ENCODE peak calls at places on chromosomes 13 and 19, in five cellular contexts. P is tibial nerve, G is Peyer's patch, H is left ventricle myocardium inferior, F is GM23338. E is an unnamed sample.
A peak's percentile ranks its signal among the peaks of the same experiment; 100 is the strongest.

GRCh38 chr19:41029524-41030432 is 38.7 kb downstream of the CYP2B6 start:
- DNase-seq in G (no peak), F (no peak), H (no peak), P (no peak), E (no peak)

GRCh38 chr13:88707652-88708051 is 1036.5 kb downstream of the SLITRK5 start:
- DNase-seq in F (no peak), G (no peak), H (no peak), P (no peak), E (no peak)

GRCh38 chr19:55681131-55682087 is 6.4 kb downstream of the EPN1 start:
- DNase-seq in G (no peak), P (no peak), F (no peak), H (no peak), E (no peak)

GRCh38 chr13:111007209-111007608 is 92.3 kb upstream of the ANKRD10 start:
- DNase-seq in P (no peak), H (no peak), F (no peak), G (no peak), E (no peak)

GRCh38 chr19:13109361-13110098 is 6.9 kb upstream of the LYL1 start:
- DNase-seq in P (no peak), H (no peak), G (no peak), F (no peak), E (no peak)

GRCh38 chr19:11375143-11375948 is 880 bp downstream of the SWSAP1 start:
- DNase-seq in F (peak; percentile 79), G (peak; percentile 76), P (peak; percentile 17), H (peak; percentile 54), E (no peak)

GRCh38 chr19:44653977-44654784 is 10.5 kb downstream of the PVR start:
- DNase-seq in H (peak; percentile 68), F (peak; percentile 82), G (peak; percentile 85), P (peak; percentile 68), E (peak; percentile 42)

GRCh38 chr13:110298566-110299321 is 8.2 kb downstream of the COL4A1 start:
- DNase-seq in G (no peak), F (peak; percentile 65), P (no peak), H (no peak), E (no peak)

GRCh38 chr13:26300140-26300539 is 46.2 kb downstream of the CDK8 start:
- DNase-seq in H (no peak), G (no peak), P (no peak), F (no peak), E (peak; percentile 12)

GRCh38 chr19:5805465-5806132 is 732 bp downstream of the NRTN start:
- DNase-seq in P (peak; percentile 22), F (peak; percentile 97), H (peak; percentile 61), G (peak; percentile 44), E (peak; percentile 60)

GRCh38 chr19:30046522-30046921 is 104.5 kb downstream of the URI1 start:
- DNase-seq in H (no peak), P (no peak), F (peak; percentile 61), G (no peak), E (no peak)

GRCh38 chr19:55080121-55080914 is 4.6 kb downstream of the EPS8L1 start:
- DNase-seq in F (peak; percentile 91), P (no peak), G (peak; percentile 48), H (peak; percentile 59), E (peak; percentile 93)

GRCh38 chr13:76271728-76272232 is 614.4 kb downstream of the KCTD12 start:
- DNase-seq in F (no peak), G (no peak), H (no peak), P (no peak), E (no peak)

GRCh38 chr19:44796701-44797115 is 12.2 kb upstream of the BCAM start:
- DNase-seq in P (no peak), H (peak; percentile 66), G (peak; percentile 30), F (peak; percentile 73), E (no peak)

GRCh38 chr13:26019881-26020535 is 31.8 kb downstream of the SHISA2 start:
- DNase-seq in G (no peak), P (no peak), F (no peak), H (no peak), E (no peak)

GRCh38 chr13:21675095-21676007 is 4.5 kb downstream of the FGF9 start:
- DNase-seq in F (peak; percentile 61), G (no peak), P (no peak), H (peak; percentile 32), E (no peak)

GRCh38 chr19:13408889-13409518 is 97.3 kb downstream of the CACNA1A start:
- DNase-seq in F (peak; percentile 46), G (no peak), H (no peak), P (no peak), E (no peak)

GRCh38 chr13:29993716-29994488 is 143.5 kb upstream of the UBL3 start:
- DNase-seq in P (no peak), H (no peak), F (no peak), G (no peak), E (no peak)

GRCh38 chr13:28531956-28532225 is 37.0 kb upstream of the FLT1 start:
- DNase-seq in F (no peak), G (no peak), P (no peak), H (no peak), E (no peak)

GRCh38 chr13:48210178-48210577 is 22.8 kb upstream of the ITM2B start:
- DNase-seq in G (no peak), F (no peak), P (no peak), H (no peak), E (peak; percentile 86)

GRCh38 chr19:35495107-35496064 is 5.1 kb upstream of the KRTDAP start:
- DNase-seq in H (peak; percentile 63), F (peak; percentile 86), G (peak; percentile 55), P (peak; percentile 48), E (peak; percentile 79)

GRCh38 chr19:40689339-40690049 is 957 bp downstream of the NUMBL start:
- DNase-seq in F (peak; percentile 47), G (peak; percentile 58), H (peak; percentile 46), P (no peak), E (no peak)

GRCh38 chr13:85709072-85709471 is 90.1 kb downstream of the SLITRK6 start:
- DNase-seq in G (no peak), P (no peak), H (no peak), F (no peak), E (no peak)

GRCh38 chr19:41218615-41219507 is at the start of gene AXL:
- DNase-seq in G (peak; percentile 25), H (peak; percentile 81), F (peak; percentile 98), P (peak; percentile 84), E (peak; percentile 87)

GRCh38 chr13:31982124-31982523 is 49.5 kb upstream of the FRY start:
- DNase-seq in H (no peak), P (no peak), F (no peak), G (no peak), E (no peak)

GRCh38 chr19:31378404-31378803 is 29.2 kb upstream of the TSHZ3 start:
- DNase-seq in F (no peak), H (peak; percentile 44), G (no peak), P (peak; percentile 24), E (peak; percentile 25)

DNA sequence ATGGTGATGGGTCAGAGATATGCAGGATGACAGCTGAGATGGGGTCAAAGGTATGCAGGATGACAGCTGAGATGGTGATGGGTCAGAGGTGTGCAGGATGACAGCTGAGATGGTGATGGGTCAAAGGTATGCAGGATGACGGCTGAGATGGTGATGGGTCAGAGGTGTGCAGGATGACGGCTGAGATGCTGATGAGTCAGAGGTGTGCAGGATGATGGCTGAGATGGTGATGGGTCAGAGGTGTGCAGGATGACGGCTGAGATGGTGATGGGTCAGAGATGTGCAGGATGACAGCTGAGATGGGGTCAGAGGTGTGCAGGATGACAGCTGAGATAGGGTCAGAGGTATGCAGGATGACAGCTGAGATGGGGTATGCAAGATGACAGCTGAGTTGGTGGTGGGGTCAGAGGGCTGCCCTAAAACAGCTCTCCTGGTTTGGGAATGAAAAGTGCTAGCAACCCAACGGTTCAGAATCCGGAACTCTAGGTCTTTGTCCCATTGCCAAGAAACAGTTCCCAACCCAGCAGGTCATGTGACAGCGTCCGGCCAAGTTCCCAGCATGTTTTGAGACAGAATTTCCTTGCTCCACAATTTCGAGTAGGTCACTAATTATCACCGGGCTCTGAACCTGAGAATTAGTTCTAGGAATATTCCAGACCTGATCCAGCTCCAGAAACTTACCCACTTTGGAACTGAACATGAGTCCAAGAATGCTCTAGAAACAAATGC is 3.3 kb downstream of the SELENOW start:
- DNase-seq in F (no peak), P (peak; percentile 71), H (peak; percentile 50), G (no peak), E (no peak)
- H3K27ac ChIP-seq in F (no peak overlapping the region), P (peak overlapping the region; percentile 28), H (peak overlapping the region; percentile 97), G (peak overlapping the region; percentile 96), E (peak overlapping the region; percentile 85)

GRCh38 chr19:16069813-16070365 is 6.4 kb upstream of the TPM4 start:
- DNase-seq in F (no peak), H (no peak), P (no peak), G (no peak), E (no peak)

GRCh38 chr19:16064209-16064889 is 11.9 kb upstream of the TPM4 start:
- DNase-seq in G (no peak), F (no peak), H (no peak), P (no peak), E (no peak)

GRCh38 chr19:16068696-16069259 is 7.5 kb upstream of the TPM4 start:
- DNase-seq in P (no peak), F (no peak), G (no peak), H (no peak), E (no peak)

GRCh38 chr19:16067205-16067938 is 8.9 kb upstream of the TPM4 start:
- DNase-seq in F (no peak), P (no peak), G (no peak), H (no peak), E (peak; percentile 93)

DNA sequence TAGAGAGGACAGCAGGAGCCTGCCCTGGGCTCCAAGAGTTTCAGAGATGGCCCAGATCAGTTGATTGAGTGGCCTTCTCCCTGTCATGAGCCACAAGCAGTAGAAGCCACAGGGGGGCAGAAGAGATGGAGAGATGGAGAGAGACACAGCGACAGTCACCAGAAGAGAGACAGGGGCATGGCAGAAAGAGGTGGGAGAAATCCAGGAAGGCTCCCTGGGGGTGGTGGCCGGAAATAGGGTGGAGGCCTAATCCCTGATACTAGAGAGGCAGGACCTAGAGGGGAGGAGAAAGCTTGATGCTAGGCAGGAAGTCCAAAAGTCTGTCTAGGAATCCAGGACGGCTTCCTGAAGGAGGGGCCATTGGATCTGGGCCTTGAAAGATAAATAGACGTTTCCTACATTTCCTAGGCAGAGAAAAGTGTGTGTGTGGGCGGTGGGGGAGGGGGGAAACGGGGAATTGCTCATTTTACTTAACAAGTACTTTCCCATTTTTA is 9.6 kb upstream of the TPM4 start:
- DNase-seq in F (no peak), G (peak; percentile 45), P (no peak), H (no peak), E (peak; percentile 72)
- TF ChIP-seq CTCF in F (peak; percentile 52), G (no peak), P (peak; percentile 29), H (peak; percentile 40), E (no peak)

DNA sequence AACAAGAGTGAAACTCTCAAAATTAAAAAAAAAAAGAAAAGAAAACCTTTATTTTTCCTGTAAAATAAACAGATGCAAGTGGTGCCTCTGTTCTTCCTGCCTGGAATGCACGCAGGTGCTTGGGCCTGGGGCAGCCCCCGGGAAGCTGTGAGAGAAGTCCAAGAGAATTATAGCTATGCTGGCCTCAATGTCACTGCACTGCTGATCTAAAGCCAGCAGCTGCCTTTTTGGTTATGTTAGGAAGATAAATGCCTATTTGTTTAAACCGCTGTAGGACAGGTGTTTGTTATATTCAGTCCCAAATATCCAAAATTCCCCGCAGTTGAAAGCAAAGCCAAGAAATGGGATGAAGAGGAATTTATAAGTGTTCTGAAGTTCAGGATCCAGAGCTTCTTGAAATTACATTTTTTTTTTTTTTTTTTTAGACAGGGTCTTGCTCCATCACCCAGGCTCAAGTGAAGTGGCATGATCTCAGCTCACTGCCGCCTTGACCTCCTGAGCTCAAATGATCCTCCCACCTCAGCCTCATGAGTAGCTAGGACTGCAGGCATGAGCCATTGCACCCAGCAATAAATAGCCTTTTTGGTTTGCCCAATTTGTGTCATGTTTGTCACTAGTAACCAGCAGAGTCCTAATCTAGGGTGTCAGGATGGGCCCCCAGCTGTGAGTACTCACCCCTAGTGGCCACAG is 2.3 kb downstream of the RINL start:
- DNase-seq in H (no peak), F (no peak), G (no peak), P (no peak), E (no peak)
- H3K27ac ChIP-seq in H (no peak overlapping the region), F (no peak overlapping the region), G (no peak overlapping the region), P (no peak overlapping the region), E (no peak overlapping the region)

GRCh38 chr19:39197808-39198207 is 1.0 kb downstream of the NCCRP1 start:
- DNase-seq in P (no peak), G (no peak), H (no peak), F (no peak), E (peak; percentile 43)
- TF ChIP-seq CTCF in P (no peak), G (no peak), H (no peak), F (peak; percentile 65), E (no peak)

E was measured in RWPE1.